ENCODE peak calls at places on chromosomes 7 and 10, in five cellular contexts. A, V, X, Z and M are unnamed samples.

GRCh38 chr7:77727936-77728701 is 31.9 kb downstream of the RSBN1L start:
- DNase-seq in A (no peak), V (no peak), X (no peak), Z (peak), M (peak)

GRCh38 chr7:54758702-54759665 is at the start of gene SEC61G:
- DNase-seq in A (peak), V (peak), X (peak), Z (peak), M (peak)

GRCh38 chr10:11642558-11642957 is 31.1 kb upstream of the USP6NL start:
- DNase-seq in A (no peak), V (no peak), X (no peak), Z (no peak), M (no peak)

GRCh38 chr7:131431289-131431688 is 103.6 kb downstream of the MKLN1 start:
- DNase-seq in A (no peak), V (no peak), X (no peak), Z (no peak), M (no peak)

GRCh38 chr10:29344073-29344820 is 55.4 kb downstream of the LYZL1 start:
- DNase-seq in A (no peak), V (peak), X (no peak), Z (no peak), M (no peak)

GRCh38 chr7:131363719-131364118 is 36.0 kb downstream of the MKLN1 start:
- DNase-seq in A (no peak), V (no peak), X (no peak), Z (no peak), M (no peak)

GRCh38 chr7:8638076-8638475 is 204.7 kb downstream of the NXPH1 start:
- DNase-seq in A (no peak), V (no peak), X (no peak), Z (no peak), M (no peak)

GRCh38 chr10:35456175-35456574 is 119.9 kb downstream of the CCNY start:
- DNase-seq in A (no peak), V (no peak), X (no peak), Z (no peak), M (no peak)

GRCh38 chr7:98211221-98211675 is at the start of gene BHLHA15:
- DNase-seq in A (no peak), V (no peak), X (no peak), Z (peak), M (no peak)

GRCh38 chr10:13536674-13537366 is 8.0 kb upstream of the BEND7 start:
- DNase-seq in A (peak), V (peak), X (peak), Z (peak), M (peak)

GRCh38 chr7:975702-976473 is 539 bp upstream of the COX19 start:
- DNase-seq in A (no peak), V (no peak), X (no peak), Z (no peak), M (no peak)

GRCh38 chr10:121653608-121654007 is 55.4 kb upstream of the FGFR2 start:
- DNase-seq in A (no peak), V (no peak), X (no peak), Z (no peak), M (no peak)

GRCh38 chr7:129896568-129897382 is 56.0 kb downstream of the UBE2H start:
- DNase-seq in A (no peak), V (no peak), X (no peak), Z (no peak), M (no peak)

GRCh38 chr7:111527545-111527944 is 34.7 kb downstream of the IMMP2L start:
- DNase-seq in A (peak), V (no peak), X (no peak), Z (no peak), M (no peak)

GRCh38 chr7:26550492-26550891 is 258.8 kb downstream of the SNX10 start:
- DNase-seq in A (no peak), V (no peak), X (no peak), Z (no peak), M (no peak)

GRCh38 chr7:50664461-50664922 is 99.3 kb upstream of the DDC start:
- DNase-seq in A (no peak), V (no peak), X (no peak), Z (no peak), M (no peak)

GRCh38 chr10:70498970-70499828 is 20.6 kb downstream of the PALD1 start:
- DNase-seq in A (no peak), V (no peak), X (no peak), Z (no peak), M (no peak)

GRCh38 chr7:150399861-150400778 is 21.0 kb downstream of the ZNF775 start:
- DNase-seq in A (no peak), V (peak), X (no peak), Z (no peak), M (no peak)

GRCh38 chr7:142112086-142112485 is 568 bp downstream of the MGAM2 start:
- DNase-seq in A (no peak), V (peak), X (no peak), Z (no peak), M (no peak)

GRCh38 chr10:119396008-119396708 is 146.4 kb downstream of the RGS10 start:
- DNase-seq in A (no peak), V (no peak), X (no peak), Z (no peak), M (no peak)

GRCh38 chr7:129845178-129845971 is 107.4 kb downstream of the UBE2H start:
- DNase-seq in A (no peak), V (no peak), X (no peak), Z (no peak), M (no peak)

GRCh38 chr10:58956926-58957325 is 219.5 kb upstream of the PHYHIPL start:
- DNase-seq in A (no peak), V (no peak), X (no peak), Z (peak), M (no peak)

GRCh38 chr10:31602541-31603244 is 283.7 kb downstream of the ZEB1 start:
- DNase-seq in A (no peak), V (peak), X (peak), Z (no peak), M (no peak)

GRCh38 chr7:149804106-149804505 is 30.7 kb upstream of the ZNF467 start:
- DNase-seq in A (no peak), V (no peak), X (no peak), Z (no peak), M (no peak)

GRCh38 chr10:97490592-97490991 is 7.6 kb downstream of the MMS19 start:
- DNase-seq in A (no peak), V (no peak), X (no peak), Z (no peak), M (no peak)

GRCh38 chr10:3783721-3784432 is 1.1 kb downstream of the KLF6 start:
- DNase-seq in A (no peak), V (peak), X (peak), Z (peak), M (no peak)

GRCh38 chr10:30043476-30044270 is 15.7 kb downstream of the JCAD start:
- DNase-seq in A (no peak), V (no peak), X (no peak), Z (no peak), M (no peak)

GRCh38 chr10:57992321-57993077 is 275.2 kb downstream of the IPMK start:
- DNase-seq in A (no peak), V (no peak), X (no peak), Z (no peak), M (no peak)

GRCh38 chr10:28925154-28925663 is 247.9 kb downstream of the BAMBI start:
- DNase-seq in A (no peak), V (no peak), X (no peak), Z (no peak), M (no peak)

GRCh38 chr10:101046332-101047238 is 15.2 kb upstream of the KAZALD1 start:
- DNase-seq in A (no peak), V (no peak), X (no peak), Z (no peak), M (no peak)

GRCh38 chr7:57274535-57275283 is 142.5 kb upstream of the ZNF479 start:
- DNase-seq in A (no peak), V (no peak), X (no peak), Z (no peak), M (no peak)
- TF ChIP-seq SUZ12 in A (no peak), V (no peak), X (no peak), Z (no peak), M (no peak)

DNA sequence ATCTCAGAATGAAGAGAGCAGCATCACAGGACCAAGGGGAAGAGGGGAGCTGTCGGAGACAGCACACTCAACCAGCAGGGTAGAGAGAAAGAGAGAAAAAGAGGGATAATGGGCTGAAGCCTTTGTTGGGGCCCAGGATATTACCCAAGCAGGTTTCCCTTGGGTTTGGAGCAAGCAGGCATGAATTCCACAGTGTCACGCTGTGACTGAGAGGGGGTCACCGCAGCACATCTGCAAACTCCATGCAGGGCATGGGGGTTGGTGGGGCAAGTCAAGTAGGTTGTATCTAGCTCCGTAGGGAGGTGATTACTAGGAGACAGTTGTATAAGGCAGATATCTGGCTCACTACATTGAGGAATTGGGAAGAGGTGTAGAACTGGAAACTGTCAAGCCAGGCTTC is 42.2 kb upstream of the SEMA3E start:
- DNase-seq in A (no peak), V (no peak), X (no peak), Z (no peak), M (no peak)
- TF ChIP-seq SUZ12 in A (no peak), V (no peak), X (no peak), Z (no peak), M (no peak)

DNA sequence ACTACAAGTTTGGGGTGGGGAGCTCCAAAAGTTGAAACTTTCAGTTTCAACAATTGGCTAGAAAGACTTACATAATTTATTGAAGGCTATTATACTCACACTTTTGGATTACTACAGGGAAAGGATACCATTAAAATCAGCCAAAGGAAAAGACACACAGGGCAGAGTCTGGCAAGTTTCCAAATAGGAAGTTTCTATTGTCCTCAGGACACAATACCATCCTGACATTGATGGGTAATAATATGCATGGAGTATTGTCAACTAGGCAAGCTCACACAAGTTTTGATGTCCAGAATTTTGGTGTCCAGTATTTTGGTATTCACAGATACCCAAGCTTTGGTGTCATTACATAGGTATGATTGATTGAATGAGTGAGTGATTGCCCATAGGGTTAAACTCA is 872.6 kb upstream of the SORCS1 start:
- DNase-seq in A (no peak), V (no peak), X (no peak), Z (no peak), M (no peak)
- TF ChIP-seq SUZ12 in A (no peak), V (no peak), X (no peak), Z (no peak), M (no peak)

GRCh38 chr10:133359554-133359971 is 1.7 kb upstream of the FUOM start:
- DNase-seq in A (no peak), V (no peak), X (no peak), Z (peak), M (no peak)
- TF ChIP-seq SUZ12 in A (no peak), V (no peak), X (no peak), Z (no peak), M (no peak)

DNA sequence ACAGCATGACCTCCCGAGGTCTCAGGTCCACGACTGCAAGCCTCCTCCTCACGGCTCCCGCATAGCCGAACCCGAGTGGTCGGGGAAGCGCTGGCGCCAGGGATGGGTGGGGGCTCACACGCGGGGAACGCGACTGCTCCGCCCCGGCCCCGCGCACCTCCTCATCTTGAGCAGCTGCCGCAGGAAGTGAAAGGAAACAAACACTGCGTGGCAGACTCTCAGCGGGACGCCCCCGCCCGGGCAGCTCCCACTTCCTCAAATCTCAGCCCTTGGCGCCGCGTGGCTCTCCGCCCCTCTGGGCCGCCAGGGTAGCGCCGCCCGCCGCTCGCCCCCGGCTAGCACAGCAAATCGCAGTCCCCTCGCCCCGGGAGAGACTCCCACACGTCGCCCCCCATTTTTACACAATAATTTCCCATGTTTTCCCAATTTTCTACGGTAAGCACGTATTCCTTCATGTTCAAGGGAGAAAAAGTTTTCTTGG is at the start of gene TMEM243:
- DNase-seq in A (peak), V (no peak), X (peak), Z (peak), M (peak)
- TF ChIP-seq SUZ12 in A (no peak), V (no peak), X (no peak), Z (no peak), M (no peak)

DNA sequence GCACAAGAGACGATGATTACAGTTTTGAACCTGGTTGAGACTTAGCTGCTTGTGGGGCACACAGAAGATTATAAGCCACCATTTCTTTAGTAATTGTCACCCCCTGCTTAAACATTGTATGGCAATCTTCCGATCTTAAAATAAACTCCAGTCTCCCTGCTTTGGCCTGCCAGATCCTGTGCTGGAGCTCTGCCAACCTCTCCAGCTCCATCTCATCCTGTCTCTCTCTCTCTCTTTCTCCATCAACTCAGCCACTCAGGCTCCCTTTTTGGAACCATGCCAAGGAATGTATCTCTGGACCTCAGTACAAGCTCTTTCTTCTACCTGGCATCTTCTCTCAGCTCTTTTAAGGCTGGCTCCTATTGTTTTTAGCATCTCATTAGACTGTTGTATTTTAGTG is 1053.2 kb downstream of the REEP3 start:
- DNase-seq in A (no peak), V (no peak), X (no peak), Z (no peak), M (no peak)
- TF ChIP-seq SUZ12 in A (no peak), V (no peak), X (no peak), Z (no peak), M (no peak)

GRCh38 chr7:43198016-43198415 is 85.6 kb downstream of the HECW1 start:
- DNase-seq in A (no peak), V (no peak), X (no peak), Z (no peak), M (no peak)

GRCh38 chr7:43199761-43200160 is 87.3 kb downstream of the HECW1 start:
- DNase-seq in A (no peak), V (no peak), X (no peak), Z (no peak), M (no peak)

GRCh38 chr7:43199333-43199732 is 86.9 kb downstream of the HECW1 start:
- DNase-seq in A (no peak), V (no peak), X (no peak), Z (no peak), M (no peak)

GRCh38 chr7:43196379-43196778 is 83.9 kb downstream of the HECW1 start:
- DNase-seq in A (no peak), V (no peak), X (no peak), Z (no peak), M (no peak)

DNA sequence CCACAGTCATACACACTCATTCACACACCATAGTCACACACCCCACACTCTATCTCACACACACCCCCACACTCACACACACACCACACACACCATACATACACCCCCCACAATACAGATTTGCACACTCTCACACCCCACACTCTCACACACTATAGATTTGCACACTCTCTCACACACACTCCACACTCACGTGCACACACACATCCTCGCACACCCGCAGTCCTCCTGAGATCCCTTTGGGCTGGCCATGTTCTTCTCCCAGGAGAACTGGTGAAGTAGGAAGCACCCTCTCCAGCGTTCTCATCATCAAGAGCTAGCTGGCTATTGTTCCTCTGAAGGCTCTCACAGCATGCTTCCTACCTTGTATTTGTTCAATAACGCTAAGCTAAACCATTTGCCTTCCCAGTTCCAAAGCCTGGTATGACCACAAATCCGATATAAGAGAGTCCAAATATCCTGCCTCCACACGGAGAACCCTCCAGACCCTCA is 86.2 kb downstream of the HECW1 start:
- DNase-seq in A (no peak), V (no peak), X (no peak), Z (no peak), M (no peak)
- TF ChIP-seq SUZ12 in A (no peak), V (no peak), X (no peak), Z (no peak), M (no peak)

GRCh38 chr7:27895553-27895952 is 155.6 kb downstream of the TAX1BP1 start:
- DNase-seq in A (no peak), V (no peak), X (no peak), Z (no peak), M (no peak)
- TF ChIP-seq SUZ12 in A (no peak), V (no peak), X (no peak), Z (no peak), M (no peak)

DNA sequence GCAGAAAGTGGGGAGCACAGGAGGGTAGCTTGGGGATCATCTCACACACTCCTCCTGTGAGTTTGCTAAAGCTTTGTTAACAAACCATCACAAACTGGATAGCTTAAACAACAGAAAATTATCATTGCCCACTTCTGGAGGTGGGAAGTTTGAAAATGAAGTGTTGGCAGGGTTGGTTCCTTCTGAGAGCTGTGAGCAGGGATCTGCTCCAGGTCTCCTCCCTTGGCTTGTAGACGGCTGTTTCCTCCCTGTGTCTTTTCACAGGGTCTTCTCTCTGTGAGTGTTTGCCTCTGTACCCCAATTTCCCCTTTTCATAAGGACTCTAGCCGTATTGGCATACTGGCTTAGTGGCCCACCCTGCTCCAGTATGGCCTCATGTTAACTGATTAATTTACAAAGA is 32.1 kb upstream of the CXCL12 start:
- DNase-seq in A (no peak), V (no peak), X (no peak), Z (no peak), M (no peak)
- TF ChIP-seq SUZ12 in A (no peak), V (no peak), X (no peak), Z (no peak), M (no peak)